ENCODE peak calls at places on chromosomes 7 and 10, in four cellular contexts. S is nephron progenitor cell, L is dorsolateral prefrontal cortex, N is hepatocyte. W is an unnamed sample.

GRCh38 chr7:30682131-30683083 is at the start of gene CRHR2:
- DNase-seq in S (peak; percentile 74), L (no peak), N (peak; percentile 41), W (peak; percentile 72)

GRCh38 chr7:94190599-94191061 is 186.5 kb upstream of the BET1 start:
- DNase-seq in S (no peak), L (no peak), N (peak; percentile 50), W (no peak)

GRCh38 chr10:61760943-61761824 is 98.5 kb downstream of the CABCOCO1 start:
- DNase-seq in S (no peak), L (no peak), N (peak; percentile 24), W (no peak)

GRCh38 chr10:79490400-79491081 is 21.8 kb upstream of the EIF5AL1 start:
- DNase-seq in S (no peak), L (no peak), N (peak; percentile 41), W (peak; percentile 35)

GRCh38 chr7:26588511-26588910 is 275.9 kb downstream of the SKAP2 start:
- DNase-seq in S (no peak), L (no peak), N (no peak), W (peak; percentile 56)

GRCh38 chr7:157271991-157272324 is 64.8 kb upstream of the DNAJB6 start:
- DNase-seq in S (no peak), L (no peak), N (peak; percentile 82), W (no peak)

GRCh38 chr7:152344253-152344652 is 91.5 kb downstream of the KMT2C start:
- DNase-seq in S (no peak), L (no peak), N (no peak), W (no peak)

GRCh38 chr10:89283174-89283987 is 18.5 kb upstream of the IFIT2 start:
- DNase-seq in S (peak; percentile 7), L (no peak), N (no peak), W (no peak)

GRCh38 chr7:95840953-95841950 is 68.9 kb downstream of the DYNC1I1 start:
- DNase-seq in S (peak; percentile 20), L (no peak), N (no peak), W (no peak)

GRCh38 chr10:30786131-30786530 is 156.6 kb upstream of the LYZL2 start:
- DNase-seq in S (no peak), L (no peak), N (no peak), W (no peak)

GRCh38 chr10:44292390-44293002 is 92.4 kb downstream of the CXCL12 start:
- DNase-seq in S (no peak), L (peak; percentile 56), N (no peak), W (peak; percentile 50)

GRCh38 chr7:150790416-150791075 is 9.6 kb downstream of the TMEM176B start:
- DNase-seq in S (no peak), L (no peak), N (no peak), W (no peak)

GRCh38 chr10:77346031-77346430 is 291.6 kb downstream of the KCNMA1 start:
- DNase-seq in S (no peak), L (no peak), N (no peak), W (no peak)

GRCh38 chr7:136869991-136870798 is 1.7 kb downstream of the CHRM2 start:
- DNase-seq in S (peak; percentile 26), L (peak; percentile 34), N (peak; percentile 8), W (peak; percentile 21)
- TF ChIP-seq CTCF in S (no peak), L (no peak), N (no peak), W (no peak)

GRCh38 chr7:135729230-135729629 is 1.2 kb upstream of the SLC13A4 start:
- DNase-seq in S (no peak), L (no peak), N (no peak), W (no peak)
- TF ChIP-seq CTCF in S (no peak), L (no peak), N (no peak), W (no peak)

DNA sequence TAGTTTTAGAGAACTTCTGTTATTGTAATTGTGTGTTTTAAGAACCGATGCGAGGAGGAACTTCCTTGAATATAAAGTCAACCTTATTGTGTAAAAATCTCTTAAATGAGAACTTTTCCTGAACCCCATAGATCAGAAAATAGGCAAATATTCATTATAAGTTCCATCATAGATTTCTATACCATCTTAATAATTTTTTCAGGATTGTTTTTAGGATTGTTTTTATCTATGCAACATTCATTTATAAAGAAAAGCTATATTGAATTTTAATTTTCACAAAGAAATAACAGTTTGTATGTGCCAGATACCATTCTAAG is 1.7 kb upstream of the SMNDC1 start:
- DNase-seq in S (no peak), L (no peak), N (no peak), W (no peak)
- TF ChIP-seq CTCF in S (no peak), L (no peak), N (no peak), W (peak; percentile 13)

GRCh38 chr7:87140271-87140748 is 11.9 kb upstream of the DMTF1 start:
- DNase-seq in S (no peak), L (no peak), N (peak; percentile 55), W (no peak)
- TF ChIP-seq CTCF in S (no peak), L (no peak), N (no peak), W (no peak)

GRCh38 chr10:6201511-6201975 is 1.2 kb upstream of the PFKFB3 start:
- DNase-seq in S (peak; percentile 79), L (peak; percentile 80), N (peak; percentile 78), W (peak; percentile 67)
- TF ChIP-seq CTCF in S (no peak), L (peak; percentile 35), N (no peak), W (no peak)

DNA sequence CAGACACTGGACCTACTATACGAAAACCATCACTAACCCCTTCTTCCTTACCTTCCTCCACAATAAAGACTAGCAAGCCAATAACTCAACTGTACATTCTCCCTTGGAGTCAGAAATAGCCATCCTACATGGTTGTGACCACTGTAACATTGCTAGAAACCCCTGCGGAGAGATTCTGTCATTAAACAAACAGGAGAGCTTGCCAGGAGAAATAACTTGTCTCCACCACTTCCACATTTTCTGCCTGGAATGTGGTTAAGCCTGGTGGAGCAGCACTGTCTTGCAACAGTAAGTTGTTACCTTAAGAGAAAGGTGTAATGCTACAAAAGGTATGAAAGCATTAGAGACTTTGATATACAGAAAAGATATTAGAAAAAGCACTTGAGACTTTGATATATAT is 45.8 kb downstream of the THSD7A start:
- DNase-seq in S (no peak), L (no peak), N (no peak), W (no peak)
- TF ChIP-seq CTCF in S (no peak), L (no peak), N (no peak), W (no peak)